ENCODE peak calls at places on chromosomes 1 and 21, in four cellular contexts. Y is MG63; U is mesendoderm; O is CD4-positive, alpha-beta memory T cell. M is an unnamed sample. For H3K36me3, the result is how much of the 10 kb centered on the place peaks cover.

GRCh38 chr1:145916745-145917144 is 1.8 kb downstream of the PEX11B start:
- DNase-seq in U (no peak), Y (no peak), O (no peak), M (no peak)

GRCh38 chr21:29098156-29098555 is 24.7 kb upstream of the CCT8 start:
- DNase-seq in Y (no peak), O (no peak), U (no peak), M (no peak)

GRCh38 chr1:197917813-197918646 is 858 bp downstream of the LHX9 start:
- DNase-seq in O (peak), Y (peak), U (no peak), M (no peak)

GRCh38 chr21:45505416-45506021 is 36.7 kb downstream of the SLC19A1 start:
- DNase-seq in Y (no peak), O (no peak), U (no peak), M (no peak)

GRCh38 chr1:37171651-37172050 is 137.3 kb upstream of the GRIK3 start:
- DNase-seq in U (no peak), Y (no peak), O (no peak), M (no peak)

GRCh38 chr1:174982971-174983689 is 16.6 kb upstream of the CACYBP start:
- DNase-seq in U (peak), O (peak), Y (no peak), M (peak)

GRCh38 chr21:19712441-19712840 is 1285.8 kb upstream of the NCAM2 start:
- DNase-seq in Y (no peak), O (no peak), U (no peak), M (peak)

GRCh38 chr1:4022715-4023114 is 122.6 kb upstream of the C1orf174 start:
- DNase-seq in U (no peak), Y (no peak), O (no peak), M (no peak)

GRCh38 chr1:84259376-84259775 is 42.1 kb upstream of the SAMD13 start:
- DNase-seq in Y (no peak), O (no peak), U (no peak), M (no peak)

GRCh38 chr1:58391056-58391455 is 155.5 kb downstream of the OMA1 start:
- DNase-seq in Y (no peak), U (no peak), O (no peak), M (no peak)

GRCh38 chr1:23567629-23567995 is 8.3 kb upstream of the ID3 start:
- DNase-seq in O (no peak), Y (no peak), U (no peak), M (no peak)

GRCh38 chr1:75712306-75712705 is 12.2 kb upstream of the ACADM start:
- DNase-seq in O (no peak), Y (peak), U (no peak), M (no peak)

GRCh38 chr1:228003461-228004330 is 3.1 kb upstream of the WNT3A start:
- DNase-seq in U (no peak), O (no peak), Y (no peak), M (no peak)

DNA sequence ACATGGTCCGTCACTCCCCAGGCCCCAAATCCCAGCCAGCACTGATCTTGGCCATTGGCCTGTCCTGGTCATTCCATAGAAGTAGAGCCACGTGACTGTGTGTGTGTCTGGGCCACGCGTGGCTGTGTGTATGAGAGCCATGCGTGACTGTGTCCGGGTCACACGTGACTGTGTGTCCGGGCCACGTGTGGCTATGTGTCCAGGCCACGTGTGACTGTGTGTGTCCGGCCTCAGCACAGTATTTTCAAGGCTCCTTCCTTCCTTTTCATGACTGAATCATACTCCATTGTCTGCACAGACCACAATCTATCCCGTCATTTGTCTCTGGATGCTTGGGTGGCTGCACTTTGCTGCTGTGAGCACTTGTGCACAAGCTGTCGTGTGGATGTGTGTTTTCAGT is 67.4 kb downstream of the SKI start:
- DNase-seq in O (no peak), Y (no peak), U (no peak), M (no peak)
- H3K36me3 ChIP-seq in O (under half), Y (under half), U (under half), M (under half)

GRCh38 chr1:172421974-172422604 is 1.6 kb downstream of the C1orf105 start:
- DNase-seq in U (no peak), Y (no peak), O (no peak), M (no peak)

GRCh38 chr1:172417552-172417951 is 2.9 kb upstream of the C1orf105 start:
- DNase-seq in Y (no peak), O (no peak), U (peak), M (no peak)

GRCh38 chr1:172416482-172417035 is 3.9 kb upstream of the C1orf105 start:
- DNase-seq in Y (no peak), U (no peak), O (no peak), M (no peak)

GRCh38 chr1:172423336-172423735 is 2.9 kb downstream of the C1orf105 start:
- DNase-seq in O (no peak), U (no peak), Y (no peak), M (no peak)

GRCh38 chr1:172420385-172420784 is at the start of gene C1orf105:
- DNase-seq in Y (no peak), U (no peak), O (no peak), M (no peak)
- H3K36me3 ChIP-seq in Y (under half), U (under half), O (under half), M (under half)

GRCh38 chr1:11145741-11146140 is 43.4 kb upstream of the ANGPTL7 start:
- DNase-seq in O (no peak), Y (no peak), U (no peak), M (no peak)
- H3K36me3 ChIP-seq in O (half or more), Y (under half), U (under half), M (under half)

GRCh38 chr1:205962821-205963221 is 19.6 kb upstream of the SLC26A9 start:
- DNase-seq in O (no peak), Y (no peak), U (no peak), M (no peak)
- H3K36me3 ChIP-seq in O (under half), Y (under half), U (under half), M (under half)

GRCh38 chr1:19909392-19909791 is 14.0 kb downstream of the PLA2G2E start:
- DNase-seq in U (peak), O (no peak), Y (no peak), M (no peak)
- H3K36me3 ChIP-seq in U (under half), O (half or more), Y (half or more), M (half or more)

GRCh38 chr1:1787206-1787605 is 8.9 kb upstream of the NADK start:
- DNase-seq in Y (no peak), O (no peak), U (no peak), M (no peak)

GRCh38 chr1:1785666-1786065 is 7.4 kb upstream of the NADK start:
- DNase-seq in Y (no peak), O (no peak), U (no peak), M (no peak)

GRCh38 chr1:1782399-1783221 is 4.3 kb upstream of the NADK start:
- DNase-seq in O (peak), Y (peak), U (peak), M (no peak)

GRCh38 chr1:1783320-1783719 is 5.0 kb upstream of the NADK start:
- DNase-seq in Y (no peak), U (no peak), O (no peak), M (no peak)

DNA sequence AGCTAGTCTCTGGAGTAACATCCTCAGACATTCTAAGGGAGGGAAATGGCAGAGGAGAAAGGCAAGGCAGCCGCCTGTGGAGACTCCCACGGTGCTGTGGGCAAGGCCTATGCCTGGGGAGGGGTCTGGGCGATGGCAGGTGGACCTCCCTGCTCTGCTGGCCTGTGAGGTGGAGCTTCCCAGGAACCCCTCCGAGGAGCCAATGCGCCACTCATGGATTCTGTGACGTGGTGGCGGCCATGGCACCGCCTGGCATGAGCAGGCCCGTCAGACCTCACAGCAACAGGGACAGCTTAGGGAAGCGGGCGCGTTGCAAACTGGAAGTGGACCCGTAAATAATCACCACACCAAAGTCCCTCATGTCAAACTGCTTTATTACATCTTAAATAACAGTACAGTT is 6.7 kb upstream of the NADK start:
- DNase-seq in Y (no peak), U (no peak), O (no peak), M (no peak)
- H3K36me3 ChIP-seq in Y (half or more), U (under half), O (half or more), M (under half)

DNA sequence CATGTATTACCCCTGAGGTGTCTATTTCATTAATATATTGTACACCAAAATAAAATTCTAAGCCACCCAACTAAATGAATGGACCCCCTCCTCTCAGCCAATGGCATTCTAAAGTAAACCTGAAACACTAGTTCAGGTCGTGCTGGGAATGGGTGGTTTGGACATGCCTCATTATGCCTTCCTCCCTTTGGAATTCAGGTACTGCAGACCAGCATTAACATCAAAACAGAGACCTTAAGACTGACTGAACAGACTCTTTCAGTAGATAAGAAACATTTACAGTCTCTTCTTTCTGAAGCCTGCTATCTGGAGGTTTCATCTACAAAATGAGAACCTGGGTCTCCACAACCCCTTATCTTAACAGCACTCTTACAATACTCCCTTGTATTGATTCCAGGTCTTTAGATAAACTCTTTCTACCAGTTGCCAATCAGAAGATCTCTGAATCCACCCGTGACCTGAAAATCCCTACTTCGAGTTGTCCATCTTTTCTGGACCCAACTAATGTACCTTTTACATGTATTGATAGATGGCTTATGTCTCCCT is 93.6 kb downstream of the PKN2 start:
- DNase-seq in O (no peak), U (peak), Y (no peak), M (no peak)
- H3K36me3 ChIP-seq in O (under half), U (under half), Y (under half), M (under half)

GRCh38 chr1:30953685-30954084 is 45.1 kb upstream of the SDC3 start:
- DNase-seq in U (no peak), O (no peak), Y (no peak), M (no peak)
- H3K36me3 ChIP-seq in U (under half), O (half or more), Y (half or more), M (half or more)

GRCh38 chr1:66365628-66366027 is 168.3 kb upstream of the SGIP1 start:
- DNase-seq in Y (no peak), U (no peak), O (no peak), M (no peak)
- H3K36me3 ChIP-seq in Y (half or more), U (under half), O (half or more), M (under half)

DNA sequence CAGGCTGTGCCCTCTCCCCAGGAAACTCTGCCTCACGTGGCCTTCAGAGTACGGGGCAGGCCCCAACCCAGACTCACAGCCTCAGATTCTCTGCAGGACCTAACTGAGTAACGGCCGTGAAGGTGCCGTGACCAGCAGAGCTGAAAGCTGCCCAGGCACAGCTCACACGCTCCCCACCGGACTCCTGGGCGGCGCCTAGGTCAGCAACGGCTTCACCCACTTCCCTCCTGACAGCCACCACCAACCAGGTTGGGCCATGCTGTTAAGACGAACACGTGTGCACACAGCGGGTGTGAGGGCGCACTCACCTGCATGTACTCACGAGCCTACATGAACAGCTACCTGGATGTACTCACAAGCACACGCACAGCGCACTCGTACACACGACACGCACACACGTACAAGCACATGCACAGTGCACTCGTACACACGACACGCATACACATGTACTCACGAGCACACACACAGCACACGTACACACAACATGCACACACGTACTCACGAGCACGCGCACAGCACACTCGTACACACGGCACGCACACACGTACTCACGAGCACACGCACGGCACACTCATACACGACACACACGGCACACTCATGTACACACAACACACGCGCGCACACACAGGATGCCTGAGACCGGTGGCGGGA is 8.7 kb upstream of the TNFRSF4 start:
- DNase-seq in Y (no peak), O (no peak), U (no peak), M (no peak)
- H3K36me3 ChIP-seq in Y (under half), O (under half), U (under half), M (half or more)